ENCODE peak calls at places on chromosomes 16 and 17, in five cellular contexts. G, N, H, Z and D are unnamed samples.

GRCh38 chr16:361341-361871 is 8.9 kb upstream of the AXIN1 start:
- DNase-seq in G (no peak), N (no peak), H (peak; percentile 69), Z (no peak), D (no peak)

GRCh38 chr17:69056179-69056823 is 4.4 kb downstream of the ABCA9 start:
- DNase-seq in G (no peak), N (no peak), H (no peak), Z (no peak), D (no peak)

GRCh38 chr16:51762081-51762995 is 611.3 kb upstream of the SALL1 start:
- DNase-seq in G (peak; percentile 80), N (peak; percentile 40), H (peak; percentile 86), Z (peak; percentile 60), D (peak; percentile 92)

GRCh38 chr16:84326545-84326944 is 31.9 kb downstream of the WFDC1 start:
- DNase-seq in G (no peak), N (no peak), H (no peak), Z (no peak), D (no peak)

GRCh38 chr17:77737442-77738265 is 220.8 kb upstream of the TNRC6C start:
- DNase-seq in G (no peak), N (no peak), H (no peak), Z (no peak), D (no peak)

GRCh38 chr17:31378638-31379037 is 12.8 kb upstream of the RAB11FIP4 start:
- DNase-seq in G (no peak), N (no peak), H (no peak), Z (no peak), D (no peak)

GRCh38 chr17:21549107-21549687 is 143.1 kb upstream of the KCNJ18 start:
- DNase-seq in G (peak; percentile 56), N (no peak), H (no peak), Z (peak; percentile 57), D (peak; percentile 59)

GRCh38 chr16:13883881-13884280 is 36.1 kb upstream of the ERCC4 start:
- DNase-seq in G (no peak), N (no peak), H (no peak), Z (no peak), D (peak; percentile 10)

GRCh38 chr16:83586036-83586810 is 221.6 kb upstream of the HSBP1 start:
- DNase-seq in G (no peak), N (no peak), H (peak; percentile 66), Z (no peak), D (no peak)

GRCh38 chr16:69286941-69287713 is 24.0 kb upstream of the VPS4A start:
- DNase-seq in G (peak; percentile 88), N (peak; percentile 53), H (no peak), Z (peak; percentile 61), D (peak; percentile 80)

GRCh38 chr16:58459344-58460218 is 40.4 kb upstream of the NDRG4 start:
- DNase-seq in G (peak; percentile 41), N (no peak), H (no peak), Z (peak; percentile 63), D (peak; percentile 11)

GRCh38 chr17:16352838-16353701 is at the start of gene CENPV:
- DNase-seq in G (peak; percentile 46), N (peak; percentile 18), H (peak; percentile 64), Z (no peak), D (peak; percentile 77)

GRCh38 chr17:81471804-81472456 is 40.7 kb downstream of the ACTG1 start:
- DNase-seq in G (peak; percentile 25), N (no peak), H (peak; percentile 74), Z (peak; percentile 87), D (peak; percentile 96)

DNA sequence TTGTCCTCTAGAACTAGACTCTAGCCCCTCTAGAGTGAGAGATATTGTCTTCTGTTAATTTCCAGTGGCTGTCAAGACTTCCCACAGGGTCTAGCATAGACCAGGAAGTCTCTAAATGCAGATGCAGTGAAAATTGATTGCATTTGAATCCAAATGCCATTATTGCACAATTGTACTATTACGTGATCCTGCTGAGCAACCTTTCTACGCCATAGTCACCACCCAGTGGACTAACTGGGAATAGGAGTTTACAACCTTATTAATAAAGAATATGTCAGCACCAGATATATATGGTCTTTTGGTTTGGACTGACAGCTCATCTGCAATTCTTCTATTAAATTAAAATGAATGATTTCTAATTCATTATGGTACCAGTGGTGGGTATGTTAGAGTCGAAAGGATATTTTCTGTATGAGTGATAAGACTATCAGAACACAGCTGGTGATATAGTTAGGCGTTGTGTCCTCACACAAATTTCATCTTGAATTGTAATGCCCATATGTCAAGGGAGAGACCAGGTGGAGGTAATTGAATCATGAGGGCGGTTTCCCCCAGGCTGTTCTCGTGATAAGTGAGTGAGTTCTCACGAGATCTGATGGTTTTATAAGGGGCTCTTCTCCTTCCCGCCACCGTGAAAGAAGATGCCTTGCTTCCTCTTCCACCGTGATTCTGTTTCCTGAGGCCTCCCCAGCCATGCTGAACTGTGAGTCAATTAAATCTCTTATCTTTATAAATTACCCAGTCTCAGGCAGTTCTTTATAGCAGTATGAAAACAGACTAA is 138.9 kb upstream of the CA10 start:
- DNase-seq in G (no peak), N (no peak), H (peak; percentile 20), Z (no peak), D (no peak)
- TF ChIP-seq CTCF in G (no peak), N (no peak), H (peak; percentile 50), Z (no peak), D (no peak)

GRCh38 chr17:58308173-58308984 is 20.2 kb downstream of the TSPOAP1 start:
- DNase-seq in G (no peak), N (peak; percentile 85), H (peak; percentile 61), Z (no peak), D (no peak)
- TF ChIP-seq CTCF in G (peak; percentile 28), N (peak; percentile 52), H (peak; percentile 85), Z (peak; percentile 51), D (peak; percentile 14)

DNA sequence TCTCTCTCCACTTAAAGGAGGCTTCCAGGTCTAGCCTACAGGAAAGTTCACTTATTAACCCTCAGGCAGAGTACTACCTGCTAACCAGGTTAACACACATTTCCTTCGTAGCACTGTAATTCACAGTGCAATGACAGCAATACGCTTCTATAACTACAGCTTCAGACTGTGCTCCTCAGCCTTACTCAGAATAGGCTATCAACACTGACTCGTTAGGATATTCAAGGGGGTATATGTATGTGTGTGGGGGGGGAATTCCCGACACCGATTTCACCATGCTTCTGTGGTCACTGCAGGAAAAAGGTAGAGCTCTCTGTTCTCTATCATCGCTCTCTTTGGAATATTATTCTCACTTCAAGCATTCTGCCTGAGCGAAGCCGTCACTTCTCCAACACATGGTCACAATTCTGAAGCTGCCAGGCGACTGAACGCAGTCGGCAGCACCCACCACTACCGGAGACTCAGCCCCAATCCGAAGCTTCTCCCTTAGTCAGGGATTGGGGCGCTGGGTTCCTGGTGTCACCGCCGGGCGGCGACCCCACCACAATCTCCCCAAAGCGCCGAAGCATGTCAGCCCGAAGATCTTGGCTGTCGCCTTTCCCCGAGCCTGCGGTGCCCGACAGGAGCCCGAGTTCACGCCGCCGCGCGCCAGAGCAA is 599 bp downstream of the GGA3 start:
- DNase-seq in G (no peak), N (no peak), H (no peak), Z (no peak), D (no peak)
- TF ChIP-seq CTCF in G (no peak), N (no peak), H (peak; percentile 39), Z (peak; percentile 54), D (no peak)

DNA sequence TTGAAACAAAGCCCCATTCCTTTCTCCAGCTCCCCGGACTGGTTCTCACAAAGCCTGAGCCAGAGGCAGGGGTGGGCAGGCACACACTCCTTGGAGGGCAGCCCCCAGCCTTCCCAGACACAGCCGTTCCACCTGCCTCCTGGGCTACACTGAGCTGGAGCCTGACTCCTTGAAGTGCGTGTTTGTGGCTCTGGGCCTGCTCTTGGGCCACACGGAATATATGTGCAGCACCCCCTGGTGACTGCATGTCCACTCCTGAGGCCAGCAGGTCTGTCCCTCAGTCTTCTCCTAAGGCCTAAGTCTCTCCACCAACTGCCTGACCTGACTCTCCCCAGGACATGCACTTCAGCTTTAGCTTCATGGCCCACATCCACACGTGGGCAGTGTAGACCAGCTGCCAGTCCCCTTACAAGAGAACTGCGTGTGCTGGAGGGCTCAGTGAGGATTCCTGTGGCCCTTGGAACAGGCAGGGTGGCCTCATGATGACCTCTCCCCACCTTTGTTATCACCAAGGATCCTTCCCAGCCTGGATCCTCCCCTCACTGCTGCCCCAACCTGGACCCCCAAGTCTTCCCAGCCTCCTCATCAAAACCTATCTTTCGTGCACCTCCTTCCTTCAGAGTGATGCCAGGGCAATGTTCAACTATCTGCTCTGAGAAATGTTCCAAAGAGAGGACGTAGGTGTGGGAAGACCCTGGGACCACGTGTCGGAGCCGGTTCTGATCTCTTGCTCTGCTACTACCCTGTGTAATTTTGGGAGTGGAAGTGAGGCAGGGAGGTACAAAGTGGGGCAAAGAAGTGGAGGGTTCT is 12.4 kb upstream of the SLC6A2 start:
- DNase-seq in G (peak; percentile 32), N (no peak), H (peak; percentile 29), Z (peak; percentile 15), D (no peak)
- TF ChIP-seq CTCF in G (peak; percentile 16), N (no peak), H (peak; percentile 63), Z (peak; percentile 65), D (peak; percentile 20)

DNA sequence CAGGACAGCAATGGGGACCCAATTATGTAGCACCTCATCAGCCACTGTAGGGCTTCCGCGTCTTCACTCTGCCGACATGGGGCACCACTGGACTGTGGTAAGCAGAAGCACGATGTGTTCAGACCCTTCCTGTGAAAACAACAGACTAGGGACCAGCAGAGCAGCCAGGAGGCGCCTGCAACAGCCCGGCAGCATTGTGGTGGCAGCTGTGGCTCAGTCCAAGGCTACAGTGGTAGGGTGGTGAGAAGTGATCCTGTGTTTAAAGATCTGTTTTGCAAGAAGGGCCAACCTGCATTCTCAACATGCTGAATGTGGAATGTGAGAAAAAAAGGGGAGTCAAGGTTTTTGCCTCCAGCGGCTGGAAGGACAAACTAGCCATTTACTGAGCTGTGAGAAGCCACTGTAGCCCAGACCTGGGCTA is 80.8 kb downstream of the GAS7 start:
- DNase-seq in G (no peak), N (peak; percentile 82), H (peak; percentile 78), Z (no peak), D (no peak)
- TF ChIP-seq CTCF in G (no peak), N (no peak), H (peak; percentile 64), Z (no peak), D (no peak)

GRCh38 chr17:72351884-72352346 is 231.1 kb downstream of the SOX9 start:
- DNase-seq in G (no peak), N (no peak), H (no peak), Z (no peak), D (no peak)
- TF ChIP-seq CTCF in G (no peak), N (no peak), H (peak; percentile 3), Z (no peak), D (no peak)

GRCh38 chr17:41849251-41849990 is 11.8 kb downstream of the KLHL10 start:
- DNase-seq in G (no peak), N (no peak), H (no peak), Z (no peak), D (no peak)
- TF ChIP-seq CTCF in G (no peak), N (no peak), H (no peak), Z (no peak), D (no peak)

GRCh38 chr16:88068476-88069396 is 117.5 kb downstream of the BANP start:
- DNase-seq in G (no peak), N (no peak), H (no peak), Z (no peak), D (no peak)
- TF ChIP-seq CTCF in G (no peak), N (no peak), H (no peak), Z (no peak), D (no peak)

DNA sequence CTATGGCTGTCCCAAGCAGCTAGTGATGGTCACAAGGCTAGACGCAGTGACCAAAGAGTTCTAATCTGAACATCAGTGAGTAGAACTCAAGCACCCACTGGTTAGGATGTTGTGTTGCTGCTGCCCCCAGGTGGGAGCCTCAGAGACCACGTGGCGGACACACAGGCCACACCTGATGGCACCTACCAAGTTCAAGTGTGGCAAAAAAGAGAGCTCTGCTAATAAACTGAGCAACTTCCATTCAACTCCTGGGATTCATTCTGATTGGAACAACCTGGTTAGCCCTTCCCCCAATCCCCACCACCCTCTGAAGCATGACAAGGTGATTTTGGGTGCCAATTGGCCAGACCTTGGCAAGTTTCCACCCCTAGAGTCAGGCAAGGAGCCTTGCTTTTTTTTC is 3.5 kb upstream of the LCMT1 start:
- DNase-seq in G (no peak), N (peak; percentile 21), H (peak; percentile 58), Z (no peak), D (no peak)
- TF ChIP-seq CTCF in G (no peak), N (no peak), H (peak; percentile 64), Z (peak; percentile 31), D (no peak)